ENCODE peak calls at places on chromosomes 3 and 15, in six cellular contexts. W is coronary artery, U is HepG2, Y is Panc1, G is hepatocyte, N is sigmoid colon. B is an unnamed sample.

GRCh38 chr15:69557340-69558137 is 104.9 kb downstream of the RPLP1 start:
- DNase-seq in W (no peak), U (peak), Y (peak), G (peak), N (no peak), B (no peak)

GRCh38 chr3:13470894-13471574 is 9.1 kb upstream of the HDAC11 start:
- DNase-seq in W (no peak), U (peak), Y (no peak), G (peak), N (no peak), B (no peak)

GRCh38 chr15:96230557-96231181 is 99.8 kb upstream of the NR2F2 start:
- DNase-seq in W (no peak), U (no peak), Y (peak), G (no peak), N (no peak), B (no peak)

GRCh38 chr3:120350431-120350941 is 1.3 kb upstream of the LRRC58 start:
- DNase-seq in W (no peak), U (peak), Y (no peak), G (peak), N (peak), B (no peak)

GRCh38 chr15:69607101-69607500 is 154.5 kb downstream of the RPLP1 start:
- DNase-seq in W (peak), U (no peak), Y (no peak), G (no peak), N (no peak), B (no peak)

GRCh38 chr3:30174357-30174756 is 432.0 kb upstream of the TGFBR2 start:
- DNase-seq in W (no peak), U (no peak), Y (no peak), G (no peak), N (no peak), B (no peak)

GRCh38 chr3:10377148-10377725 is 56.3 kb upstream of the SEC13 start:
- DNase-seq in W (no peak), U (no peak), Y (no peak), G (no peak), N (no peak), B (no peak)

GRCh38 chr3:10322355-10322715 is 1.4 kb upstream of the SEC13 start:
- DNase-seq in W (no peak), U (no peak), Y (no peak), G (no peak), N (no peak), B (no peak)

GRCh38 chr3:168850109-168850508 is 754.4 kb upstream of the GOLIM4 start:
- DNase-seq in W (no peak), U (no peak), Y (no peak), G (no peak), N (no peak), B (no peak)

GRCh38 chr3:168843481-168843880 is 747.8 kb upstream of the GOLIM4 start:
- DNase-seq in W (no peak), U (no peak), Y (no peak), G (no peak), N (no peak), B (no peak)

GRCh38 chr3:168844502-168845482 is 749.1 kb upstream of the GOLIM4 start:
- DNase-seq in W (no peak), U (no peak), Y (no peak), G (no peak), N (no peak), B (no peak)

GRCh38 chr3:168847293-168847883 is 751.7 kb upstream of the GOLIM4 start:
- DNase-seq in W (no peak), U (no peak), Y (no peak), G (peak), N (no peak), B (no peak)
- H3K27ac ChIP-seq in W (no peak), U (no peak), Y (no peak), G (no peak), N (no peak), B (no peak)

GRCh38 chr15:88803920-88804247 is 648 bp downstream of the ACAN start:
- DNase-seq in W (no peak), U (no peak), Y (no peak), G (no peak), N (no peak), B (no peak)
- H3K4me3 ChIP-seq in W (peak), U (no peak), Y (no peak), G (no peak), N (no peak), B (peak)

GRCh38 chr3:35678552-35679220 is 39.4 kb downstream of the ARPP21 start:
- DNase-seq in W (no peak), U (no peak), Y (no peak), G (no peak), N (no peak), B (no peak)

GRCh38 chr3:35685153-35685552 is 45.8 kb downstream of the ARPP21 start:
- DNase-seq in W (no peak), U (no peak), Y (no peak), G (no peak), N (no peak), B (no peak)

GRCh38 chr3:35679409-35680080 is 40.2 kb downstream of the ARPP21 start:
- DNase-seq in W (no peak), U (no peak), Y (no peak), G (no peak), N (no peak), B (no peak)

GRCh38 chr3:35677797-35678196 is 38.5 kb downstream of the ARPP21 start:
- DNase-seq in W (no peak), U (no peak), Y (no peak), G (no peak), N (no peak), B (no peak)

DNA sequence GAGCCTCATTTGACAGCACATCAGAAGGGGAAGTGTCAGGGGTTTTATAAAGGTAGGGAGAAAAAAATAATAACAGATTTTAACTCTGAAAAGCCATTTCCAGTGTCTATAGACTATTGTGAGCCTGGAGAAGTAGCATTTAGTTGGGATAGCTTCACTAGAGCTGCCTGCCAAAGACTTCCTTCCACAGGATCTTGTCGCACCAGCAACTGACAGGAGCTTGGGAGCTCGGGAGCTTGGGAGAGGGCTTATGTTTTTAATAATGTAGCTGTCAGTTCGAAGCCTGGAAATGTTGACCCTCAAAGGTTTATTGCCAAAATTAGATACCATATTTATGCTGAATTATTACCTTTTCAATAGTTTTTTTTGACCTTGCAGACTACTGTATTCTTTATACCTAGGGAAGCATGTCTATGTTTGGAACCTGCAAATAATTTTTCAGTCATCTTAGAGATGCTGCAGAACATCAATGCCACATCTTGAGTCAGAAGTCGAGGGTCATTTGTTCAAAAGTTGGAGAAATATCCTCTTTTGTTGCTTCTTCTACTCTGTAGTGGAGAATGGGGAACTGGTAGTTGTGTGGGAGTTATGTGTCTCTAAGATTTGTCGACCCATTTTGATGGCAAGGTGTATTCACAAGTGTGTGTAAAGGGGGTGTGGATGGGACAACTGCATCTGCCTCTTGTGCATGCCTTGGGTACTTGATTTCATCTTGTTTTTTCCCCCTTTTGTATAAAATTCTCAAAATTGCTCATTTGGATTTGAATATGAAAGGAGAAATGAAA is 41.7 kb downstream of the ARPP21 start:
- DNase-seq in W (no peak), U (no peak), Y (no peak), G (no peak), N (no peak), B (no peak)
- TF ChIP-seq CTCF in W (no peak), U (no peak), Y (no peak), G (no peak), N (no peak), B (no peak)

DNA sequence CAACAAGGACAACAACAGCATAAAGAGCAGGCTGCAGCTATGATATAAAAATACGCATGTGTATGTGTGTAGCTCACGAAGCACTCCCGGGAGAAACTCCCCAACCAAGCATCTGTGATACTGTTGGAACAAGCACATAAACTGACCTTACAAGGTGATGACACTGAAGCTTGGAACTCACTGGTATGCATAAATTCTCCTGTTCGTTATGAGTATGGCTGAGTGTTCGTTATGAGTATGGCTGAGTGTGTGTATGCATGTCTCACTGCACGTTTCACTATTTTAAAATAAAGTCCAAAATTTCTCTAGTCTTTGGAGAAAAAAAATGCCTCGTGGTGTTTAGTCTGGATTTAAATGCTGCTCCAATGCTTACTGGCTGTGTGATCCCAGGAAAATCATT is 256.8 kb downstream of the RORA start:
- DNase-seq in W (no peak), U (no peak), Y (no peak), G (no peak), N (no peak), B (no peak)
- H3K27ac ChIP-seq in W (no peak), U (no peak), Y (no peak), G (no peak), N (peak), B (no peak)